ENCODE peak calls at places on chromosomes 12 and 14, in seven cellular contexts. V is NCI-H1105; E is NCI-H345; J is non-pigmented ciliary epithelial cell; N is adrenal gland; O is cerebellum; G is activated CD4-positive, alpha-beta T cell treated with anti-CD3 and anti-CD28 coated beads, Interleukin-2, amount 10 ng/mL, durations not matched to agents 24 days and 14 days. Q is an unnamed sample.

GRCh38 chr12:81500788-81501187 is 258.4 kb downstream of the PPFIA2 start:
- DNase-seq in V (no peak), E (no peak), J (no peak), N (no peak), O (no peak), G (no peak), Q (no peak)

GRCh38 chr12:77120695-77121094 is 55.3 kb upstream of the E2F7 start:
- DNase-seq in V (peak; percentile 25), E (no peak), J (no peak), N (no peak), O (no peak), G (no peak), Q (no peak)

GRCh38 chr14:72904840-72905561 is 11.1 kb upstream of the DPF3 start:
- DNase-seq in V (peak; percentile 38), E (peak; percentile 54), J (no peak), N (peak; percentile 88), O (peak; percentile 67), G (peak; percentile 89), Q (peak; percentile 72)

GRCh38 chr12:42933461-42934081 is 344.0 kb upstream of the PRICKLE1 start:
- DNase-seq in V (peak; percentile 21), E (no peak), J (no peak), N (no peak), O (no peak), G (no peak), Q (no peak)

GRCh38 chr12:60465060-60465459 is 869.2 kb downstream of the SLC16A7 start:
- DNase-seq in V (no peak), E (no peak), J (no peak), N (no peak), O (no peak), G (no peak), Q (no peak)

GRCh38 chr14:53190938-53191337 is 37.8 kb upstream of the DDHD1 start:
- DNase-seq in V (no peak), E (no peak), J (no peak), N (no peak), O (no peak), G (peak; percentile 67), Q (no peak)

GRCh38 chr14:100077441-100077840 is 12.2 kb downstream of the EVL start:
- DNase-seq in V (no peak), E (no peak), J (no peak), N (no peak), O (no peak), G (peak; percentile 66), Q (peak; percentile 12)

GRCh38 chr12:28771961-28772360 is 377.1 kb upstream of the FAR2 start:
- DNase-seq in V (no peak), E (no peak), J (no peak), N (no peak), O (no peak), G (no peak), Q (no peak)

GRCh38 chr12:94240171-94240570 is 91.8 kb downstream of the PLXNC1 start:
- DNase-seq in V (no peak), E (no peak), J (no peak), N (no peak), O (no peak), G (no peak), Q (no peak)

GRCh38 chr14:105421723-105422615 is 2.3 kb downstream of the MTA1 start:
- DNase-seq in V (no peak), E (no peak), J (no peak), N (no peak), O (no peak), G (no peak), Q (no peak)

GRCh38 chr12:104764225-104765073 is 193.6 kb downstream of the SLC41A2 start:
- DNase-seq in V (no peak), E (no peak), J (no peak), N (no peak), O (no peak), G (peak; percentile 65), Q (no peak)

GRCh38 chr12:106227641-106228319 is 20.0 kb downstream of the CKAP4 start:
- DNase-seq in V (no peak), E (no peak), J (no peak), N (peak; percentile 51), O (no peak), G (peak; percentile 85), Q (no peak)

GRCh38 chr14:45990252-45990651 is 661.3 kb downstream of the RPL10L start:
- DNase-seq in V (no peak), E (no peak), J (no peak), N (no peak), O (no peak), G (no peak), Q (no peak)

GRCh38 chr12:9134981-9135628 is 19.4 kb upstream of the A2M start:
- DNase-seq in V (no peak), E (no peak), J (no peak), N (no peak), O (no peak), G (no peak), Q (peak; percentile 24)

GRCh38 chr12:81146228-81147225 is 68.6 kb downstream of the ACSS3 start:
- DNase-seq in V (no peak), E (no peak), J (no peak), N (no peak), O (no peak), G (no peak), Q (no peak)

GRCh38 chr12:55727643-55728184 is 1.1 kb downstream of the CD63 start:
- DNase-seq in V (no peak), E (no peak), J (no peak), N (peak; percentile 87), O (no peak), G (no peak), Q (peak; percentile 83)

GRCh38 chr14:54567224-54567633 is 301 bp downstream of the SAMD4A start:
- DNase-seq in V (no peak), E (no peak), J (no peak), N (no peak), O (no peak), G (no peak), Q (peak; percentile 33)

GRCh38 chr12:113070117-113070906 is 13.8 kb downstream of the DTX1 start:
- DNase-seq in V (no peak), E (no peak), J (no peak), N (no peak), O (no peak), G (peak; percentile 71), Q (peak; percentile 44)

GRCh38 chr14:92121207-92121669 is 268 bp downstream of the NDUFB1 start:
- DNase-seq in V (no peak), E (peak; percentile 23), J (no peak), N (peak; percentile 76), O (peak; percentile 63), G (no peak), Q (peak; percentile 66)

GRCh38 chr14:104865631-104866441 is 768 bp downstream of the CEP170B start:
- DNase-seq in V (peak; percentile 25), E (peak; percentile 37), J (peak; percentile 11), N (peak; percentile 83), O (peak; percentile 63), G (peak; percentile 82), Q (peak; percentile 69)

GRCh38 chr14:99203080-99203479 is 68.9 kb downstream of the BCL11B start:
- DNase-seq in V (no peak), E (no peak), J (no peak), N (no peak), O (peak; percentile 72), G (no peak), Q (no peak)

GRCh38 chr12:109800536-109800935 is 32.7 kb downstream of the TRPV4 start:
- DNase-seq in V (no peak), E (no peak), J (no peak), N (no peak), O (no peak), G (no peak), Q (no peak)

GRCh38 chr12:123532021-123532420 is 1.5 kb downstream of the RILPL1 start:
- DNase-seq in V (no peak), E (no peak), J (no peak), N (peak; percentile 71), O (no peak), G (peak; percentile 69), Q (no peak)

GRCh38 chr12:79566452-79566851 is 124.3 kb downstream of the PAWR start:
- DNase-seq in V (no peak), E (no peak), J (no peak), N (no peak), O (no peak), G (no peak), Q (no peak)

GRCh38 chr12:56839489-56840442 is 76.6 kb downstream of the HSD17B6 start:
- DNase-seq in V (no peak), E (peak; percentile 9), J (no peak), N (peak; percentile 72), O (no peak), G (peak; percentile 71), Q (peak; percentile 61)

GRCh38 chr14:20697273-20698017 is 8.9 kb downstream of the ANG start:
- DNase-seq in V (peak; percentile 37), E (peak; percentile 18), J (no peak), N (peak; percentile 87), O (no peak), G (peak; percentile 90), Q (peak; percentile 81)

GRCh38 chr14:53621433-53621832 is 335.2 kb downstream of the BMP4 start:
- DNase-seq in V (no peak), E (no peak), J (no peak), N (no peak), O (no peak), G (no peak), Q (no peak)

GRCh38 chr14:65034021-65034420 is 47.3 kb downstream of the FNTB start:
- DNase-seq in V (no peak), E (no peak), J (no peak), N (no peak), O (peak; percentile 67), G (no peak), Q (no peak)

GRCh38 chr12:20490213-20490612 is 121.9 kb downstream of the PDE3A start:
- DNase-seq in V (no peak), E (no peak), J (no peak), N (no peak), O (no peak), G (no peak), Q (no peak)

GRCh38 chr12:106248849-106249371 is 1.1 kb upstream of the CKAP4 start:
- DNase-seq in V (no peak), E (no peak), J (no peak), N (no peak), O (no peak), G (peak; percentile 70), Q (no peak)

GRCh38 chr12:3364226-3364625 is 126.8 kb upstream of the PRMT8 start:
- DNase-seq in V (no peak), E (no peak), J (no peak), N (no peak), O (no peak), G (no peak), Q (no peak)